ENCODE peak calls at places on chromosomes 3 and 15, in eight cellular contexts. X is stomach, R is endothelial cell of umbilical vein, M is breast epithelium, W is suprapubic skin, U is SK-N-SH, T is upper lobe of left lung, E is GM23338. N is an unnamed sample.

GRCh38 chr3:87810427-87810826 is 248.4 kb downstream of the CGGBP1 start:
- DNase-seq in X (no peak), R (no peak), M (no peak), W (no peak), U (no peak), T (no peak), E (no peak), N (no peak)

GRCh38 chr15:40825661-40826088 is 2.8 kb downstream of the PPP1R14D start:
- DNase-seq in X (peak), R (no peak), M (no peak), W (no peak), U (no peak), T (no peak), E (no peak), N (no peak)

GRCh38 chr15:70262591-70263274 is 165.0 kb upstream of the TLE3 start:
- DNase-seq in X (no peak), R (no peak), M (no peak), W (no peak), U (peak), T (no peak), E (no peak), N (no peak)

GRCh38 chr3:41199866-41200668 is 762 bp downstream of the CTNNB1 start:
- DNase-seq in X (no peak), R (peak), M (peak), W (peak), U (peak), T (peak), E (peak), N (no peak)

GRCh38 chr15:87829651-87830050 is 426.9 kb downstream of the NTRK3 start:
- DNase-seq in X (no peak), R (no peak), M (no peak), W (no peak), U (no peak), T (peak), E (no peak), N (no peak)

GRCh38 chr3:7263347-7264195 is 402.7 kb downstream of the GRM7 start:
- DNase-seq in X (no peak), R (no peak), M (no peak), W (no peak), U (no peak), T (no peak), E (no peak), N (no peak)

GRCh38 chr3:42509111-42509510 is 6.7 kb downstream of the VIPR1 start:
- DNase-seq in X (no peak), R (no peak), M (peak), W (peak), U (no peak), T (no peak), E (no peak), N (no peak)

GRCh38 chr15:49855917-49856637 is 235.2 kb downstream of the DTWD1 start:
- DNase-seq in X (no peak), R (no peak), M (no peak), W (no peak), U (no peak), T (no peak), E (no peak), N (no peak)

GRCh38 chr3:39288300-39288808 is 8.5 kb upstream of the CX3CR1 start:
- DNase-seq in X (peak), R (peak), M (peak), W (peak), U (peak), T (peak), E (peak), N (no peak)

GRCh38 chr15:41772720-41773331 is 1.5 kb upstream of the MAPKBP1 start:
- DNase-seq in X (peak), R (peak), M (no peak), W (no peak), U (peak), T (peak), E (peak), N (no peak)

GRCh38 chr3:149879872-149880271 is 66.9 kb downstream of the RNF13 start:
- DNase-seq in X (peak), R (peak), M (no peak), W (peak), U (peak), T (peak), E (peak), N (no peak)

GRCh38 chr3:152258448-152259302 is 10.1 kb upstream of the MBNL1 start:
- DNase-seq in X (peak), R (peak), M (no peak), W (peak), U (no peak), T (peak), E (no peak), N (no peak)

GRCh38 chr3:39000008-39000450 is 51.7 kb downstream of the SCN11A start:
- DNase-seq in X (no peak), R (peak), M (no peak), W (no peak), U (peak), T (no peak), E (peak), N (no peak)

GRCh38 chr15:57298843-57299550 is 77.3 kb upstream of the CGNL1 start:
- DNase-seq in X (no peak), R (no peak), M (no peak), W (no peak), U (no peak), T (no peak), E (no peak), N (no peak)

GRCh38 chr3:57659004-57659672 is 33.7 kb downstream of the DENND6A start:
- DNase-seq in X (no peak), R (no peak), M (no peak), W (no peak), U (no peak), T (no peak), E (no peak), N (no peak)

GRCh38 chr3:11770477-11771381 is 76.0 kb downstream of the TAMM41 start:
- DNase-seq in X (peak), R (peak), M (peak), W (peak), U (peak), T (peak), E (peak), N (peak)

GRCh38 chr3:14646589-14647413 is 4.8 kb upstream of the CCDC174 start:
- DNase-seq in X (no peak), R (no peak), M (no peak), W (no peak), U (no peak), T (no peak), E (peak), N (no peak)

GRCh38 chr3:123880998-123881561 is 3.1 kb downstream of the MYLK start:
- DNase-seq in X (no peak), R (peak), M (no peak), W (no peak), U (peak), T (no peak), E (peak), N (no peak)

GRCh38 chr3:15822281-15822680 is 24.5 kb upstream of the ANKRD28 start:
- DNase-seq in X (no peak), R (no peak), M (no peak), W (no peak), U (no peak), T (no peak), E (no peak), N (no peak)

GRCh38 chr3:25910997-25911396 is 121.1 kb downstream of the OXSM start:
- DNase-seq in X (no peak), R (peak), M (no peak), W (no peak), U (no peak), T (no peak), E (peak), N (no peak)

GRCh38 chr3:76873509-76874242 is 166.2 kb upstream of the ROBO2 start:
- DNase-seq in X (no peak), R (no peak), M (no peak), W (no peak), U (no peak), T (no peak), E (peak), N (no peak)

GRCh38 chr3:37030573-37030972 is 37.3 kb downstream of the MLH1 start:
- DNase-seq in X (no peak), R (peak), M (no peak), W (no peak), U (no peak), T (no peak), E (no peak), N (no peak)

GRCh38 chr3:78690806-78691205 is 1077.0 kb downstream of the ROBO1 start:
- DNase-seq in X (no peak), R (peak), M (no peak), W (no peak), U (no peak), T (no peak), E (no peak), N (no peak)

GRCh38 chr3:123025642-123026521 is 1.7 kb downstream of the SEMA5B start:
- DNase-seq in X (no peak), R (no peak), M (no peak), W (no peak), U (peak), T (no peak), E (peak), N (no peak)

GRCh38 chr15:28933710-28934445 is 48.1 kb downstream of the APBA2 start:
- DNase-seq in X (no peak), R (no peak), M (no peak), W (peak), U (no peak), T (no peak), E (no peak), N (no peak)

GRCh38 chr3:49378249-49378899 is 20.2 kb upstream of the GPX1 start:
- DNase-seq in X (no peak), R (no peak), M (no peak), W (peak), U (no peak), T (peak), E (no peak), N (no peak)

GRCh38 chr3:128274837-128275236 is 121.6 kb downstream of the EEFSEC start:
- DNase-seq in X (no peak), R (peak), M (no peak), W (no peak), U (no peak), T (no peak), E (no peak), N (peak)

GRCh38 chr3:71453319-71453718 is 130.2 kb downstream of the FOXP1 start:
- DNase-seq in X (no peak), R (no peak), M (no peak), W (no peak), U (no peak), T (no peak), E (no peak), N (no peak)

GRCh38 chr3:119376758-119377157 is 82.6 kb downstream of the ARHGAP31 start:
- DNase-seq in X (no peak), R (no peak), M (no peak), W (no peak), U (no peak), T (no peak), E (no peak), N (no peak)

GRCh38 chr3:157335677-157336076 is 101.0 kb upstream of the PTX3 start:
- DNase-seq in X (no peak), R (peak), M (no peak), W (no peak), U (no peak), T (no peak), E (peak), N (no peak)

GRCh38 chr3:139756529-139757103 is 78.8 kb upstream of the NMNAT3 start:
- DNase-seq in X (no peak), R (no peak), M (no peak), W (no peak), U (no peak), T (no peak), E (no peak), N (no peak)

GRCh38 chr3:110773413-110773954 is 298.1 kb upstream of the NECTIN3 start:
- DNase-seq in X (no peak), R (no peak), M (no peak), W (no peak), U (no peak), T (no peak), E (no peak), N (no peak)

GRCh38 chr3:135051409-135051946 is 256.4 kb downstream of the EPHB1 start:
- DNase-seq in X (no peak), R (no peak), M (no peak), W (no peak), U (no peak), T (no peak), E (no peak), N (no peak)

GRCh38 chr15:51234181-51234927 is 104.0 kb downstream of the CYP19A1 start:
- DNase-seq in X (no peak), R (no peak), M (no peak), W (no peak), U (no peak), T (no peak), E (peak), N (no peak)

GRCh38 chr3:125212509-125213372 is at the start of gene SLC12A8:
- DNase-seq in X (peak), R (no peak), M (no peak), W (no peak), U (peak), T (peak), E (peak), N (no peak)

GRCh38 chr3:125213946-125214542 is 1.5 kb upstream of the SLC12A8 start:
- DNase-seq in X (no peak), R (no peak), M (no peak), W (no peak), U (no peak), T (no peak), E (peak), N (no peak)

GRCh38 chr3:125211523-125212095 is 939 bp downstream of the SLC12A8 start:
- DNase-seq in X (no peak), R (no peak), M (no peak), W (no peak), U (no peak), T (no peak), E (no peak), N (no peak)

GRCh38 chr3:125214738-125215137 is 2.2 kb upstream of the SLC12A8 start:
- DNase-seq in X (no peak), R (no peak), M (no peak), W (no peak), U (no peak), T (no peak), E (no peak), N (no peak)

GRCh38 chr3:125212096-125212508 is 446 bp downstream of the SLC12A8 start:
- DNase-seq in X (no peak), R (no peak), M (no peak), W (no peak), U (peak), T (no peak), E (peak), N (no peak)
- H3K4me3 ChIP-seq in X (peak), R (peak), M (peak), W (peak), U (no peak), T (peak), E (peak), N (peak)

GRCh38 chr15:64842099-64842940 is 605 bp downstream of the PLEKHO2 start:
- DNase-seq in X (no peak), R (peak), M (no peak), W (no peak), U (no peak), T (no peak), E (peak), N (no peak)

GRCh38 chr15:64843996-64844395 is 2.3 kb downstream of the PLEKHO2 start:
- DNase-seq in X (no peak), R (no peak), M (no peak), W (no peak), U (no peak), T (no peak), E (no peak), N (no peak)

GRCh38 chr15:64841258-64842098 is at the start of gene PLEKHO2:
- DNase-seq in X (peak), R (peak), M (peak), W (peak), U (peak), T (peak), E (peak), N (peak)

GRCh38 chr15:64844576-64845140 is 2.9 kb downstream of the PLEKHO2 start:
- DNase-seq in X (no peak), R (no peak), M (no peak), W (no peak), U (peak), T (no peak), E (no peak), N (no peak)

DNA sequence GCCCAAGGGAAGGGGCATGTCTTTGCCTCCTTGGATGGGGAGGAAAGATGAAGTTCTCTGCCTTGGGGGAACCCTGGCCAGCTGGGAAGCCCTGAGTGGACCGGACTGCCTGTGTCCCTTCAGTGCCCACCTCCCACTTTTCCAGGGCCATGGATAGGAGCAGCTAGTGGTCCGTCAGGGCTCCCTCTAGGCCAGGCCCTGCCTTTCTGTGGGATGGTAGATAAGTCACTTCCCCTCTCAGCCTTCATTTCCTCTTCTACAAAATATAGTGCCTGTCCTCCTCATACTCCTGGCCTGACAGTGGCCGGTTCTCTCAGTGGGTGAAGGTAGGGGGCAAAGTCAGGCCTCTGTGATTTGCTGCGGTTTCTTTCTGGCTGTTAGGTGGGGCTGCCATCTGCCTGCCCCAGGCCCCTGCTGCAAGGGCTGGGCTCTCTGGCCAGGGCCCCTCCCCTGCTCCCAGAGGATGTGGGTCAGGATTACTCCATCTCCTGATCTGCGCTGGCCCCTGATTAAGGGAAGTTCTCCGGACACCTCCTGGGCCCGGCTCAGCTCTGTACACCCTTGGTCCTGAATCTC is 1.4 kb downstream of the PLEKHO2 start:
- DNase-seq in X (no peak), R (peak), M (no peak), W (peak), U (peak), T (peak), E (no peak), N (no peak)
- TF ChIP-seq POLR2AphosphoS5 in X (no peak), R (no peak), M (no peak), W (no peak), U (no peak), T (peak), E (no peak), N (no peak)

DNA sequence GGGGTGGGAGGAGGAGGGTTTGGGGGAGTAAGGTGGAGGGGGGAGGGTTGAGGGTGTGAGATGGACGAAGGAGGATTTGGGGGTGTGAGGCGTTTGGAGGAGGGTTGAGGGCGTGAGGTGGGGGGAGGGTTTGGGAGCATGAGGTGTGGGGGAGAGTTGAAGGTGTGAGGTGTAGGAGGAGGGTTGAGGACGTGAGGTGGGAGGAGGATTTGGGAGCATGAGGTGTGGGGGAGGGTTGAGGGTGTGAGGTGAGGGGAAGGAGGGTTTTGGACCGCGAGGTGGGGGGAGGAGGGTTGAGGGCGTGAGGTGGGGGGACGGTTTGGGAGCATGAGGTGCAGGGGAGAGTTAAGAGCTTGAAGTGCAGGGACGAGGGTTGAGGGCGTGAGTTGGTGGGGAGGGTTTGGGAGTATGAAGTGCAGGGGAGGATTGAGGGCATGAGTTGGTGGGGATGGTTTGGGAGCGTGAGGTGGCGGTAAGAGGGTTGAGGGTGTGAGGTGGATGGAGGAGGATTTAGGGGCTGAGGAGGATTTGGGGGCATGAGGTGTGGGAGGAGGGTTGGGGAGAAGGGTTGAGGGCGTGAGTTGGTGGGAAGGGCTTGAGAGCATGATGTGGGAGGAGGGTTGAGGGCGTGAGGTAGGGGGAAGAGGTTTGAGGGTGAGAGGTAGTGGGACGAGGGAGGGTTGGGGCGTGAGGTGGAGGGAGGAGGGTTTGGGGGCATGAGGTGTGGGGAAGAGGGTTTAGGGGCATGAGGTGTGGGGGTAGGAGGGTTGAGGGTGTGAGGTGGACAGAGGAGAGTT is 1.2 kb downstream of the MLF1 start:
- DNase-seq in X (no peak), R (no peak), M (no peak), W (no peak), U (peak), T (no peak), E (no peak), N (no peak)
- H3K4me3 ChIP-seq in X (no peak), R (no peak), M (peak), W (peak), U (no peak), T (peak), E (no peak), N (peak)

GRCh38 chr3:160169139-160169830 is 55.9 kb upstream of the C3orf80 start:
- DNase-seq in X (no peak), R (no peak), M (no peak), W (no peak), U (no peak), T (no peak), E (no peak), N (no peak)

GRCh38 chr3:160174621-160175020 is 50.6 kb upstream of the C3orf80 start:
- DNase-seq in X (no peak), R (no peak), M (no peak), W (no peak), U (no peak), T (no peak), E (no peak), N (no peak)

GRCh38 chr3:160168290-160168689 is 56.9 kb upstream of the C3orf80 start:
- DNase-seq in X (no peak), R (no peak), M (no peak), W (no peak), U (no peak), T (no peak), E (no peak), N (no peak)

GRCh38 chr3:160170409-160171370 is 54.5 kb upstream of the C3orf80 start:
- DNase-seq in X (no peak), R (no peak), M (no peak), W (no peak), U (no peak), T (no peak), E (no peak), N (no peak)
- TF ChIP-seq POLR2AphosphoS5 in X (no peak), R (no peak), M (no peak), W (no peak), U (no peak), T (no peak), E (no peak), N (no peak)

DNA sequence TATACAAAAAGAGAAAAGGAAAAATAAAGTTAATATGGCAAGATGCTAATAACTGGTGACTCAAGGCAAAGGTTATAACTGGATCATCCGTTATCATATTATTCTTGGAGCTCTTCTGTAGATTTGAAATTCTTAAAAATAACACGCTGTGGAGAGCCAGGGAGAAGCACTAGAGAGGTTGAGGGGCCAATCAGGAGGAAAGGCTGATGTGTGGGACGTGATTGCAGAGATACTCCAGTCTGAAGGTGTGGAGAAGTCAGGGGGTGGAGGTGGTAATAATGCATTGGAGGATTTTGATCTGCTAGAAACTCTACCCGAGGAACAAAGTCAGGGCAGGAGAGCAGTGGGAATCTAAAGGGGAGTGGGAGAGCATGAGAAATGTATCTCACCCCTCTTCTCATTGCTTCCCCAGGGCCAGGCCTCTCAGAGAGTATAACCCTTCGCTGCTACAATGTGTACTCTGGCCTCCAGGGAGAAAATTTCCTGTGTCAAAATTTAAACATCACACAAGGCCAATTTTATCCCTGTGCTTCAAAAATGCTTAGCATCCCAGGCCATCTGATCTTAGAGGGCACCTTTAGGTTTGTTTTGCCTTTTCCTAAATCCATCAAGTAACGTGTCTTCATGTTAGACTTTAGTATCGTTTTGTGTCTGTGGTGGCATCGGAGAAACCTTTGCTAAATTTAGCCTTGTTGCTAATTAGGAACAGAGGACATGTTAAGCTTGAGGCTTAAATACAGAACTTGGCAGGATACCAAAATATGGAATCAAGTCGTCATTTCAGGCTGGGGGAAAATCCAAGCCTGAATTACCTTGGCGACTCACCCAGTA is 211.4 kb upstream of the SEMA6D start:
- DNase-seq in X (no peak), R (peak), M (no peak), W (no peak), U (peak), T (no peak), E (no peak), N (no peak)
- H3K4me3 ChIP-seq in X (no peak), R (no peak), M (no peak), W (no peak), U (no peak), T (no peak), E (no peak), N (no peak)

N was measured in vagina.